ENCODE peak calls at places on chromosome 10, in ten cellular contexts. E is right lobe of liver, B is ascending aorta, G is left ventricle myocardium inferior, C is HCT116, L is mammary epithelial cell, S is uterus, I is gastrocnemius medialis, T is pancreas, Q is body of pancreas. V is an unnamed sample. For H3K4me1, the result is how much of the 10 kb centered on the place peaks cover.

GRCh38 chr10:28263136-28263857 is 39.6 kb downstream of the MPP7 start:
- DNase-seq in E (peak), B (no peak), G (no peak), C (no peak), L (no peak), S (no peak), I (no peak), T (peak), Q (peak), V (no peak)

GRCh38 chr10:72688208-72688651 is 3.7 kb upstream of the MCU start:
- DNase-seq in E (no peak), B (no peak), G (no peak), C (no peak), L (peak), S (no peak), I (no peak), T (no peak), Q (peak), V (no peak)

GRCh38 chr10:35565602-35566061 is 39.5 kb upstream of the GJD4 start:
- DNase-seq in E (no peak), B (no peak), G (peak), C (no peak), L (no peak), S (no peak), I (no peak), T (no peak), Q (no peak), V (no peak)

GRCh38 chr10:88379575-88379974 is 203.5 kb downstream of the RNLS start:
- DNase-seq in E (no peak), B (no peak), G (no peak), C (no peak), L (peak), S (peak), I (no peak), T (no peak), Q (no peak), V (no peak)

GRCh38 chr10:55630491-55631056 is 730.5 kb downstream of the ZWINT start:
- DNase-seq in E (peak), B (no peak), G (no peak), C (no peak), L (no peak), S (no peak), I (no peak), T (no peak), Q (no peak), V (no peak)

GRCh38 chr10:51711519-51711891 is 12.1 kb upstream of the CSTF2T start:
- DNase-seq in E (no peak), B (no peak), G (no peak), C (no peak), L (no peak), S (no peak), I (no peak), T (no peak), Q (no peak), V (no peak)

GRCh38 chr10:78972947-78973900 is 95.5 kb upstream of the ZMIZ1 start:
- DNase-seq in E (peak), B (peak), G (peak), C (peak), L (peak), S (peak), I (peak), T (peak), Q (peak), V (no peak)

GRCh38 chr10:47061776-47062175 is 150.5 kb downstream of the PTPN20 start:
- DNase-seq in E (no peak), B (peak), G (no peak), C (no peak), L (no peak), S (no peak), I (no peak), T (no peak), Q (no peak), V (no peak)

GRCh38 chr10:51999089-51999488 is 299.7 kb upstream of the CSTF2T start:
- DNase-seq in E (no peak), B (no peak), G (no peak), C (no peak), L (no peak), S (no peak), I (no peak), T (no peak), Q (no peak), V (no peak)

GRCh38 chr10:98478430-98479222 is 31.9 kb upstream of the HPS1 start:
- DNase-seq in E (no peak), B (no peak), G (no peak), C (no peak), L (no peak), S (no peak), I (no peak), T (no peak), Q (no peak), V (no peak)

GRCh38 chr10:79241990-79242619 is 105.2 kb upstream of the PPIF start:
- DNase-seq in E (peak), B (peak), G (peak), C (no peak), L (peak), S (peak), I (peak), T (no peak), Q (peak), V (no peak)

GRCh38 chr10:44949915-44950314 is 9.7 kb upstream of the RASSF4 start:
- DNase-seq in E (no peak), B (peak), G (no peak), C (no peak), L (no peak), S (no peak), I (no peak), T (no peak), Q (peak), V (no peak)

GRCh38 chr10:90847436-90847835 is 10.4 kb downstream of the HTR7 start:
- DNase-seq in E (no peak), B (no peak), G (no peak), C (peak), L (peak), S (no peak), I (no peak), T (no peak), Q (no peak), V (no peak)

GRCh38 chr10:33233191-33233590 is 101.3 kb downstream of the NRP1 start:
- DNase-seq in E (no peak), B (no peak), G (no peak), C (no peak), L (no peak), S (no peak), I (no peak), T (no peak), Q (no peak), V (no peak)
- H3K4me1 ChIP-seq in E (under half), B (under half), G (half or more), C (under half), L (under half), S (under half), I (under half), T (under half), Q (under half), V (under half)

GRCh38 chr10:3693031-3693714 is 91.8 kb downstream of the KLF6 start:
- DNase-seq in E (no peak), B (no peak), G (no peak), C (no peak), L (no peak), S (no peak), I (no peak), T (no peak), Q (no peak), V (no peak)
- TF ChIP-seq CTCF in E (no peak), B (no peak), G (no peak), C (no peak), L (no peak), S (no peak), I (no peak), T (no peak), Q (no peak), V (no peak)

DNA sequence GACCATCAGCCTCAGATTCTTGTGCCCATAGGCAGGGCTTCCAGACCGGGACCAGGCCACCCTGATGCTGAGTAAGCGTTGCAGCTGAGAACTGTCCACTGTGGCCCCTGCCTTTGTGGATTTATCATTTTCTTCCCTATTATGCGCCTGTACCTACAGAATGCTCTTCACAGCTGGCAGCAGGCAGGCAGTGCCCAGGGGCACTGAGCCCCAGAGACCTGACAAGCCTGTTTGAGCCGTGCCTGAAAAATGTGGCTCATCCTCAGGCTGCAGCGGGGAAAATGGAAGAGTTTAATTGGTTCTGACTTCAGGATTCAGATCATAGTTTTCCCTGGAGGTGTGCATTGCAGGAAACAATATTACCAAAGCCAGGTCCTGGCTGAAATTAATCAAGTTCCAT is 200.3 kb downstream of the ZNF438 start:
- DNase-seq in E (no peak), B (no peak), G (no peak), C (no peak), L (no peak), S (no peak), I (no peak), T (no peak), Q (no peak), V (no peak)
- H3K4me1 ChIP-seq in E (under half), B (under half), G (under half), C (under half), L (under half), S (under half), I (under half), T (under half), Q (under half), V (under half)

GRCh38 chr10:99620713-99621453 is 644 bp upstream of the SLC25A28 start:
- DNase-seq in E (peak), B (peak), G (peak), C (peak), L (peak), S (peak), I (peak), T (peak), Q (peak), V (peak)
- TF ChIP-seq CTCF in E (no peak), B (no peak), G (no peak), C (no peak), L (peak), S (no peak), I (peak), T (no peak), Q (no peak), V (no peak)

DNA sequence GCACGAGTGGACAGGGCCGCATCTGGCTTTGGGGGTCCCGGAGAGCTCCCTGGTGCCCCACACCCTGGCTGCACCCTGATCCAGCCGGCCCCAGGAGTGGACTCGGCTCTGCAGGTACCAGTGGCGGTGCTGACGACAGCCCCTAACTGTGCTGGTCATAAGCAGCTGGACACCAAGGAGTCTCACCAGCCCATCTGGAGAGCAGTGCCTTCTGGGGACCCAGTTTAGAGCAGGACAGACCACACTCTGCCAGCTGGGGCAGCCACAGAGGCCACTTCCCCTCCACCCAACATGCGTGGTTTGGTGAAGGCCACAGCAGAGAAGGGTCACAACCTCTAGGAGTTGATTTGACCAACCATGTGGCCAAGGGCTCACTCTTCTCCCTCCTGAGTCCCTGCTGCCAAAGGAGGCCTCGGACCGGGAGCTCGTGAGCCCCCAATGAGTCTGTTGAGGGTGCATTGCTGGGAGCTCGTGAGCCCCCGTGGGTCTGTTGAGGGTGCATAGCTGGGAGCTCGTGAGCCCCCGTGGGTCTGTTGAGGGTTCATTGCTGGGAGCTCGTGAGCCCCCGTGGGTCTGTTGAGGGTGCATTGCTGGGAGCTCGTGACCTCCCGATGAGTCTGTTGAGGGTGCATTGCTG is 16.0 kb upstream of the INPP5A start:
- DNase-seq in E (no peak), B (peak), G (no peak), C (no peak), L (no peak), S (peak), I (no peak), T (peak), Q (peak), V (no peak)
- H3K4me1 ChIP-seq in E (under half), B (under half), G (under half), C (under half), L (under half), S (under half), I (under half), T (under half), Q (under half), V (half or more)

DNA sequence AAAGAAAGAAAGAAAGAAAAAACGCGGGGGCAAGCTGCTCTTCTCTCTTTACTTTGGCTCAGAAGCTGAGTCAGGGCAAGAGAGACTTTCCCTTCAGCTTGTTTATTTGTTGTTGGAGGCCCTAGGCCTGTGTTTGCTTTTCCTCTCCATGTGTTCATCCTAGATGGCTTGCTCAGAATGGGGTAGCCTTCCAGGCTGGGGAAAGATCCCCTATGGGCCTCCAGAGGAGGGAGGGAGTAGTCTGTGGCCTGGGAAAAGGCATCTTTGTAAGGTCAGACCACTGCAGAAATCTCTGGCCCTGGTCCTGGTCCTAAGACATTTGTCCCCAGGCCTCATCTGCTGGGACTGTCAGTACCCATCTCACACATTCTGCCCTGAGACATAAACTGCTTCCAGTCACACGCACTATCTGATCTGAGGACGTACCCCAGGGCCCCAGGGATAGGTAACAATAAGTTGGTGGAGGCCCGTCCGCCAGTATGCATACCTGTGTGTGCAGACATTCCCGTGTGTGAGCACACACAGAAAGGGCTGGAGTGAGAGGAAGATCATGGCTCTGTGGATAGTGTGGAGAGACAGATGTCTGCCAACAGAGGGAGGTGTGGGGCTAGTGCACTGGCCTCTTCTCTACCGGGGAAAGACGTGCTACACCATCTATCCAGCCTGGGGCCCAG is 4.9 kb upstream of the SCD start:
- DNase-seq in E (peak), B (peak), G (no peak), C (peak), L (peak), S (peak), I (peak), T (peak), Q (peak), V (no peak)
- TF ChIP-seq CTCF in E (peak), B (peak), G (peak), C (no peak), L (peak), S (peak), I (peak), T (no peak), Q (peak), V (peak)

DNA sequence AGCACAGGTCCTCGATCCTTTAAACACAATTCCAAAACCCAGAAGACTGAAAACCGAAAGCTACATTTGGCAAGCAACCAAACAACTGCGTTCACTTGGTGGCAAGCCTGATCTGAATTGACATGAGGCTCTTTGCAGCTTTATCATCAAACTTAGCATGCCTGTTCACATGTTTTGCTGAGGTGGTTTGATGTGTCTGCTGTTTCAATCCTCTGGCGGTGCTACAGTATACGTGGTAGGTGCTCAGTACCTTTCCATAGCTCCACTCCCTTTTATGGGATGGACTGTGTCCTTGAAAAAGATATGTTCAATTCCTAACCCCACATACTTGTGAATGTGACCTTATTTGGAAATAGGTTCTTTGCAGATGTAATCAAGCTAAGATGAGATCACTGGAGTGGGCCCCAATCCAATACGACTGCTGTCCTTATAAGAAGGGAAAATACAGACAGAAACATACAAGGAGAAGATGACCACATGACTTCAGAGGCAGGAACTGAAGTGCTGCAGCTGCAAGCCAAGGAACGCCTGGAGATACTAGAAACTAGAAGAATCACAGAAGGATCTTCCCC is 33.4 kb downstream of the CCDC6 start:
- DNase-seq in E (no peak), B (peak), G (no peak), C (no peak), L (peak), S (peak), I (peak), T (no peak), Q (peak), V (peak)
- H3K4me1 ChIP-seq in E (under half), B (under half), G (under half), C (under half), L (under half), S (under half), I (under half), T (under half), Q (half or more), V (half or more)

GRCh38 chr10:24311888-24312287 is 103.0 kb downstream of the KIAA1217 start:
- DNase-seq in E (no peak), B (peak), G (no peak), C (no peak), L (no peak), S (no peak), I (no peak), T (no peak), Q (no peak), V (no peak)

GRCh38 chr10:24307696-24308476 is 98.9 kb downstream of the KIAA1217 start:
- DNase-seq in E (no peak), B (peak), G (peak), C (no peak), L (no peak), S (no peak), I (no peak), T (no peak), Q (no peak), V (no peak)

GRCh38 chr10:24313233-24313632 is 104.3 kb downstream of the KIAA1217 start:
- DNase-seq in E (no peak), B (peak), G (no peak), C (no peak), L (no peak), S (no peak), I (no peak), T (no peak), Q (no peak), V (no peak)

GRCh38 chr10:24307173-24307572 is 98.2 kb downstream of the KIAA1217 start:
- DNase-seq in E (no peak), B (no peak), G (no peak), C (no peak), L (no peak), S (no peak), I (no peak), T (no peak), Q (no peak), V (no peak)

DNA sequence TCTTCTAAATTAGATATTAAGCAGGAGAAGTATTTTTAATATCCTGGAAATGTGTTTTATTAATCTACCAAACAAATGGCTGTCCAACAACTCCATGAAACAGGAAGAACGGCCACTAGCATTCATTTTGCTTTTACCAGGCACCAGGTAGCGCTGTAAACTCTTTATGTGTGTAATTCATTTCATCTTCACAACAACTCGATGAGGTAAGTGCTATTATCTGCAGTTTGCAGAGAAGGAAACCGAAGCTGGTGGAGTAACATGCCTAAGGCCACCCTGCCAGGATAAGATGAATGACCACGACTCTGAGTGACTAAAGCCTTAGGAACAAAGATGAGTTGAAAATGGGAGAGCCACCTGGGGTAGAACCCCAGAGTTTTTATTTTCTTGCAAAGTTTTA is 101.2 kb downstream of the KIAA1217 start:
- DNase-seq in E (no peak), B (no peak), G (no peak), C (no peak), L (peak), S (no peak), I (peak), T (no peak), Q (no peak), V (no peak)
- TF ChIP-seq CTCF in E (no peak), B (no peak), G (no peak), C (no peak), L (no peak), S (no peak), I (no peak), T (no peak), Q (no peak), V (no peak)

DNA sequence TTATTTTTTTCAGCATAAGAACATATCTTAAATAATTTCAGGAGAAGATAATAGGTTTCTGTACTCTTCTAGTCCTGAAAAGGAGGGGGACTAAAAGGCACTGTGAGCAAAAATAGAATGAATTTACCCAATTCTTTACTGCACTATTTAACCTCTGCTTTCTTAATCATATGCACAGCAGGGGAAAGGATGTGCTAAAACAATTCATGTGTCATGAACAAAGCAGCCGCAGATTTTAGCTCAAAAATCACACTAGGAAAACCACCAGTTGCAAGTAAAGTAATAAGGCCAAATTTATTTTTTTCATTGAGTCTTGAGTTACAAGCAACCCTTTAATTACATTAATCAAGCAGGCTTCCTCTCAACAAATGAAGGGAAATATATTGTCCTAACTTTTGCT is 80.1 kb downstream of the CABCOCO1 start:
- DNase-seq in E (no peak), B (no peak), G (no peak), C (no peak), L (no peak), S (no peak), I (no peak), T (no peak), Q (no peak), V (no peak)
- H3K4me1 ChIP-seq in E (under half), B (under half), G (under half), C (under half), L (under half), S (under half), I (under half), T (under half), Q (under half), V (under half)

GRCh38 chr10:118341678-118342637 is at the start of gene FAM204A:
- DNase-seq in E (peak), B (peak), G (peak), C (peak), L (peak), S (peak), I (peak), T (peak), Q (peak), V (peak)
- TF ChIP-seq CTCF in E (no peak), B (no peak), G (no peak), C (no peak), L (no peak), S (no peak), I (no peak), T (no peak), Q (no peak), V (no peak)